ENCODE peak calls at places on chromosomes 13 and 19, in six cellular contexts. N, Z, T, C, F and Q are unnamed samples.

GRCh38 chr19:42074513-42075363 is 1.2 kb upstream of the ZNF574 start:
- DNase-seq in N (peak; percentile 54), Z (no peak), T (peak; percentile 17), C (no peak), F (peak; percentile 65), Q (peak; percentile 48)

GRCh38 chr13:111399334-111399733 is 78.9 kb downstream of the TEX29 start:
- DNase-seq in N (no peak), Z (no peak), T (no peak), C (no peak), F (no peak), Q (no peak)

GRCh38 chr13:40031031-40031430 is 375.6 kb downstream of the COG6 start:
- DNase-seq in N (no peak), Z (no peak), T (no peak), C (peak; percentile 16), F (no peak), Q (no peak)

GRCh38 chr13:112752711-112753541 is 63.1 kb downstream of the ATP11A start:
- DNase-seq in N (no peak), Z (no peak), T (no peak), C (no peak), F (no peak), Q (no peak)

GRCh38 chr19:45767881-45768643 is 990 bp downstream of the SIX5 start:
- DNase-seq in N (peak; percentile 80), Z (peak; percentile 70), T (peak; percentile 86), C (peak; percentile 65), F (peak; percentile 73), Q (peak; percentile 77)

GRCh38 chr13:93984876-93985275 is 494.6 kb downstream of the DCT start:
- DNase-seq in N (no peak), Z (no peak), T (no peak), C (no peak), F (no peak), Q (no peak)

GRCh38 chr13:84844473-84844872 is 954.7 kb downstream of the SLITRK6 start:
- DNase-seq in N (no peak), Z (no peak), T (no peak), C (no peak), F (no peak), Q (no peak)

GRCh38 chr19:44847144-44848035 is 1.3 kb downstream of the NECTIN2 start:
- DNase-seq in N (peak; percentile 86), Z (peak; percentile 92), T (peak; percentile 86), C (peak; percentile 58), F (peak; percentile 89), Q (peak; percentile 89)

GRCh38 chr19:1854032-1854541 is 5.8 kb upstream of the REXO1 start:
- DNase-seq in N (no peak), Z (no peak), T (no peak), C (no peak), F (no peak), Q (no peak)
- H3K4me1 ChIP-seq in N (peaks cover 14% of the 10 kb centered on the region), Z (peaks cover 70% of the 10 kb centered on the region), T (peaks cover 54% of the 10 kb centered on the region), C (peaks cover 38% of the 10 kb centered on the region), F (peaks cover 37% of the 10 kb centered on the region), Q (peaks cover 54% of the 10 kb centered on the region)

DNA sequence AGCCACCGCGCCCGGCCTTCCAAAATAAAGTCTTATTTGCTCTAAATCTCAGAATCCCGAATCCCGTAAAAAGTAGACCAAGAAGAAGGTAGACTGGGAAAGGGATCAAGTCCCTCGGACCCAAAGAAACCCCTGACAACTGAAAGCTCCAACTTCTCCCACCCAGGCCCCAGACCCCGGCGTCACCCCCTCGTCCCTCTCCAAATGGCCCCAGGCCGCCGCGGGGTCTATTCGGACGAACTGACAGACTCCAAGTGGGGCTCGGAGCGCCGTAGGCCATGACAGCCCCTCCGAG is 451 bp downstream of the DDX39A start:
- DNase-seq in N (no peak), Z (no peak), T (no peak), C (no peak), F (no peak), Q (no peak)
- TF ChIP-seq POLR2A in N (no peak), Z (no peak), T (no peak), C (no peak), F (no peak), Q (no peak)

DNA sequence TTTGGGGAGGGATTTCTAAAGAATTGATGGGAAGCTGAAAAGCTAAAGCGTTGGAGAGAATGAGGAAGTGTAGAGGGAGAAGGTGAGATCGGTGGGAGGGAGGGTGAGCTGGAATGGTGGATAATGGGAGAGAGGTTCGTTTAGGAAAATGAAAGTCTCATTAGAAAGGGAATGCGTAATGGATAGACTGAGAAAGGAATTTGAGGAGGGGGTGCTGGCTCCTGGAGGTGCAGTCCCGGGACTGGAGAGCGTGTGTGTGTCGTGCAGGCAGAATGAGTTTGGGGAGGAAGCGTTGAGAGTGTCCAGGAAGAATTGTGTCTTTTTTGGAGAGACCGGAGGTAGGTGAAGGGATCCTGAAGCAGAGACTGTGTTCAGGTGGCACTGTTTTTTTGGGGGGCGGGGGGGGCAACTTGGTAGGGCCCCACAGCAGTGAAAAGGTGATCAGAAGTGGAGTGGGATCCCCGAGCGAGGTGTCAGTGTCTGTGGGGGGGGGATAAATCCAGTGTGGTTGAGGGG is 1.4 kb downstream of the ACTN4 start:
- DNase-seq in N (no peak), Z (no peak), T (no peak), C (no peak), F (no peak), Q (no peak)
- H3K27ac ChIP-seq in N (peak overlapping the region; percentile 27), Z (peak overlapping the region; percentile 95), T (peak overlapping the region; percentile 89), C (peak overlapping the region; percentile 91), F (peak overlapping the region; percentile 95), Q (peak overlapping the region; percentile 89)

GRCh38 chr13:52950436-52950960 is 78.1 kb upstream of the OLFM4 start:
- DNase-seq in N (no peak), Z (no peak), T (no peak), C (no peak), F (no peak), Q (no peak)
- H3K4me1 ChIP-seq in N (no peaks in the 10 kb centered on the region), Z (no peaks in the 10 kb centered on the region), T (no peaks in the 10 kb centered on the region), C (no peaks in the 10 kb centered on the region), F (no peaks in the 10 kb centered on the region), Q (peaks cover 19% of the 10 kb centered on the region)